ENCODE peak calls at places on chromosomes 3 and 15, in eight cellular contexts. One of them, this sample, is unnamed.

GRCh38 chr15:78638658-78639314 is 2.2 kb downstream of the CHRNB4 start:
- DNase-seq in germinal center: peak
- DNase-seq in Right ventricle myocardium superior: no peak
- DNase-seq in nucleus accumbens: no peak
- DNase-seq in stomach: peak
- DNase-seq in stimulated activated CD4-positive, alpha-beta T cell treated with anti-CD3 and anti-CD28 coated beads, Interleukin-1b, Interleukin-23, amount 100 ng/mL, for 1 hour: peak
- DNase-seq in HS-27A: no peak
- DNase-seq in GM23248: peak
- DNase-seq in this sample: peak

GRCh38 chr15:94229591-94230365 is 1.6 kb upstream of the MCTP2 start:
- DNase-seq in stimulated activated CD4-positive, alpha-beta T cell treated with anti-CD3 and anti-CD28 coated beads, Interleukin-1b, Interleukin-23, amount 100 ng/mL, for 1 hour: peak
- DNase-seq in HS-27A: no peak
- DNase-seq in stomach: no peak
- DNase-seq in germinal center: peak
- DNase-seq in Right ventricle myocardium superior: no peak
- DNase-seq in nucleus accumbens: no peak
- DNase-seq in GM23248: no peak
- DNase-seq in this sample: no peak

GRCh38 chr15:74885461-74885860 is 4.4 kb upstream of the MPI start:
- DNase-seq in stomach: no peak
- DNase-seq in HS-27A: no peak
- DNase-seq in germinal center: no peak
- DNase-seq in GM23248: no peak
- DNase-seq in nucleus accumbens: no peak
- DNase-seq in Right ventricle myocardium superior: no peak
- DNase-seq in stimulated activated CD4-positive, alpha-beta T cell treated with anti-CD3 and anti-CD28 coated beads, Interleukin-1b, Interleukin-23, amount 100 ng/mL, for 1 hour: no peak
- DNase-seq in this sample: no peak

GRCh38 chr3:127206611-127207516 is 13.9 kb downstream of the PRR23E start:
- DNase-seq in GM23248: no peak
- DNase-seq in Right ventricle myocardium superior: no peak
- DNase-seq in HS-27A: no peak
- DNase-seq in germinal center: no peak
- DNase-seq in stimulated activated CD4-positive, alpha-beta T cell treated with anti-CD3 and anti-CD28 coated beads, Interleukin-1b, Interleukin-23, amount 100 ng/mL, for 1 hour: no peak
- DNase-seq in stomach: peak
- DNase-seq in nucleus accumbens: no peak
- DNase-seq in this sample: no peak

GRCh38 chr3:174439621-174440349 is 419.3 kb upstream of the NAALADL2 start:
- DNase-seq in stimulated activated CD4-positive, alpha-beta T cell treated with anti-CD3 and anti-CD28 coated beads, Interleukin-1b, Interleukin-23, amount 100 ng/mL, for 1 hour: no peak
- DNase-seq in stomach: peak
- DNase-seq in germinal center: no peak
- DNase-seq in Right ventricle myocardium superior: no peak
- DNase-seq in nucleus accumbens: no peak
- DNase-seq in HS-27A: peak
- DNase-seq in GM23248: peak
- DNase-seq in this sample: no peak

GRCh38 chr3:98702166-98702565 is 61.0 kb upstream of the ST3GAL6 start:
- DNase-seq in HS-27A: no peak
- DNase-seq in germinal center: no peak
- DNase-seq in GM23248: peak
- DNase-seq in Right ventricle myocardium superior: no peak
- DNase-seq in stomach: no peak
- DNase-seq in stimulated activated CD4-positive, alpha-beta T cell treated with anti-CD3 and anti-CD28 coated beads, Interleukin-1b, Interleukin-23, amount 100 ng/mL, for 1 hour: no peak
- DNase-seq in nucleus accumbens: no peak
- DNase-seq in this sample: no peak

GRCh38 chr15:89419370-89419984 is 76.9 kb downstream of the RHCG start:
- DNase-seq in GM23248: peak
- DNase-seq in germinal center: peak
- DNase-seq in HS-27A: no peak
- DNase-seq in nucleus accumbens: no peak
- DNase-seq in stimulated activated CD4-positive, alpha-beta T cell treated with anti-CD3 and anti-CD28 coated beads, Interleukin-1b, Interleukin-23, amount 100 ng/mL, for 1 hour: no peak
- DNase-seq in Right ventricle myocardium superior: peak
- DNase-seq in stomach: no peak
- DNase-seq in this sample: peak

GRCh38 chr3:140128217-140129137 is 193.5 kb downstream of the CLSTN2 start:
- DNase-seq in HS-27A: no peak
- DNase-seq in nucleus accumbens: no peak
- DNase-seq in GM23248: peak
- DNase-seq in germinal center: peak
- DNase-seq in Right ventricle myocardium superior: peak
- DNase-seq in stimulated activated CD4-positive, alpha-beta T cell treated with anti-CD3 and anti-CD28 coated beads, Interleukin-1b, Interleukin-23, amount 100 ng/mL, for 1 hour: no peak
- DNase-seq in stomach: peak
- DNase-seq in this sample: peak

GRCh38 chr3:47586746-47587145 is 8.1 kb upstream of the CSPG5 start:
- DNase-seq in GM23248: no peak
- DNase-seq in Right ventricle myocardium superior: no peak
- DNase-seq in stomach: no peak
- DNase-seq in stimulated activated CD4-positive, alpha-beta T cell treated with anti-CD3 and anti-CD28 coated beads, Interleukin-1b, Interleukin-23, amount 100 ng/mL, for 1 hour: no peak
- DNase-seq in HS-27A: no peak
- DNase-seq in germinal center: no peak
- DNase-seq in nucleus accumbens: no peak
- DNase-seq in this sample: no peak

GRCh38 chr15:60477991-60478632 is 830 bp downstream of the ICE2 start:
- DNase-seq in nucleus accumbens: no peak
- DNase-seq in stimulated activated CD4-positive, alpha-beta T cell treated with anti-CD3 and anti-CD28 coated beads, Interleukin-1b, Interleukin-23, amount 100 ng/mL, for 1 hour: no peak
- DNase-seq in HS-27A: no peak
- DNase-seq in GM23248: peak
- DNase-seq in germinal center: peak
- DNase-seq in Right ventricle myocardium superior: no peak
- DNase-seq in stomach: no peak
- DNase-seq in this sample: no peak

GRCh38 chr3:113560845-113561623 is 28.7 kb downstream of the SIDT1 start:
- DNase-seq in HS-27A: no peak
- DNase-seq in stomach: no peak
- DNase-seq in Right ventricle myocardium superior: no peak
- DNase-seq in GM23248: peak
- DNase-seq in stimulated activated CD4-positive, alpha-beta T cell treated with anti-CD3 and anti-CD28 coated beads, Interleukin-1b, Interleukin-23, amount 100 ng/mL, for 1 hour: no peak
- DNase-seq in germinal center: no peak
- DNase-seq in nucleus accumbens: no peak
- DNase-seq in this sample: no peak

GRCh38 chr15:81410318-81410753 is 36.3 kb upstream of the TMC3 start:
- DNase-seq in nucleus accumbens: no peak
- DNase-seq in stimulated activated CD4-positive, alpha-beta T cell treated with anti-CD3 and anti-CD28 coated beads, Interleukin-1b, Interleukin-23, amount 100 ng/mL, for 1 hour: no peak
- DNase-seq in Right ventricle myocardium superior: peak
- DNase-seq in stomach: no peak
- DNase-seq in germinal center: peak
- DNase-seq in HS-27A: peak
- DNase-seq in GM23248: peak
- DNase-seq in this sample: no peak

GRCh38 chr15:48925714-48926223 is 38.0 kb downstream of the SHC4 start:
- DNase-seq in stomach: no peak
- DNase-seq in stimulated activated CD4-positive, alpha-beta T cell treated with anti-CD3 and anti-CD28 coated beads, Interleukin-1b, Interleukin-23, amount 100 ng/mL, for 1 hour: no peak
- DNase-seq in germinal center: no peak
- DNase-seq in Right ventricle myocardium superior: no peak
- DNase-seq in HS-27A: peak
- DNase-seq in nucleus accumbens: no peak
- DNase-seq in GM23248: peak
- DNase-seq in this sample: no peak

GRCh38 chr15:34757262-34757661 is 2.5 kb upstream of the GJD2 start:
- DNase-seq in HS-27A: no peak
- DNase-seq in stomach: no peak
- DNase-seq in GM23248: no peak
- DNase-seq in germinal center: no peak
- DNase-seq in stimulated activated CD4-positive, alpha-beta T cell treated with anti-CD3 and anti-CD28 coated beads, Interleukin-1b, Interleukin-23, amount 100 ng/mL, for 1 hour: no peak
- DNase-seq in nucleus accumbens: no peak
- DNase-seq in Right ventricle myocardium superior: no peak
- DNase-seq in this sample: no peak

GRCh38 chr3:178699810-178700209 is 163.6 kb downstream of the KCNMB2 start:
- DNase-seq in stomach: no peak
- DNase-seq in Right ventricle myocardium superior: no peak
- DNase-seq in GM23248: no peak
- DNase-seq in stimulated activated CD4-positive, alpha-beta T cell treated with anti-CD3 and anti-CD28 coated beads, Interleukin-1b, Interleukin-23, amount 100 ng/mL, for 1 hour: no peak
- DNase-seq in germinal center: no peak
- DNase-seq in nucleus accumbens: no peak
- DNase-seq in HS-27A: no peak
- DNase-seq in this sample: no peak

GRCh38 chr15:96540283-96540682 is 209.8 kb downstream of the NR2F2 start:
- DNase-seq in HS-27A: no peak
- DNase-seq in nucleus accumbens: no peak
- DNase-seq in germinal center: no peak
- DNase-seq in stomach: no peak
- DNase-seq in stimulated activated CD4-positive, alpha-beta T cell treated with anti-CD3 and anti-CD28 coated beads, Interleukin-1b, Interleukin-23, amount 100 ng/mL, for 1 hour: no peak
- DNase-seq in Right ventricle myocardium superior: no peak
- DNase-seq in GM23248: no peak
- DNase-seq in this sample: no peak